ENCODE peak calls at places on chromosomes 7 and 10, in seven cellular contexts. Z is neural crest cell; G is non-pigmented ciliary epithelial cell; X is CD4-positive, CD25-positive, alpha-beta regulatory T cell; Y is WTC11; B is caudate nucleus; E is hypothalamus. S is an unnamed sample.

GRCh38 chr10:119807960-119808697 is 64.5 kb downstream of the MCMBP start:
- DNase-seq in Z (no peak), G (peak), X (no peak), Y (no peak), B (no peak), E (no peak), S (no peak)

GRCh38 chr10:104580774-104581675 is 60.1 kb upstream of the SORCS3 start:
- DNase-seq in Z (peak), G (peak), X (peak), Y (peak), B (peak), E (peak), S (peak)

GRCh38 chr7:111256391-111256790 is 165.5 kb downstream of the LRRN3 start:
- DNase-seq in Z (no peak), G (no peak), X (no peak), Y (no peak), B (no peak), E (no peak), S (no peak)

GRCh38 chr7:128022631-128023532 is 8.4 kb downstream of the LRRC4 start:
- DNase-seq in Z (no peak), G (no peak), X (no peak), Y (no peak), B (no peak), E (no peak), S (no peak)

GRCh38 chr10:70344144-70344543 is 38.3 kb downstream of the LRRC20 start:
- DNase-seq in Z (no peak), G (no peak), X (no peak), Y (no peak), B (no peak), E (no peak), S (no peak)

GRCh38 chr10:107971973-107972372 is 807.5 kb upstream of the SORCS1 start:
- DNase-seq in Z (no peak), G (peak), X (no peak), Y (no peak), B (no peak), E (no peak), S (no peak)

GRCh38 chr7:138750473-138750872 is 47.3 kb upstream of the TMEM213 start:
- DNase-seq in Z (no peak), G (no peak), X (no peak), Y (no peak), B (no peak), E (no peak), S (no peak)

GRCh38 chr7:72805526-72806494 is 22.2 kb downstream of the TYW1B start:
- DNase-seq in Z (no peak), G (peak), X (no peak), Y (no peak), B (peak), E (no peak), S (no peak)

GRCh38 chr10:93746844-93747284 is 10.9 kb upstream of the LGI1 start:
- DNase-seq in Z (no peak), G (peak), X (no peak), Y (peak), B (no peak), E (no peak), S (no peak)

GRCh38 chr7:38660427-38661099 is 29.4 kb upstream of the AMPH start:
- DNase-seq in Z (peak), G (no peak), X (no peak), Y (peak), B (no peak), E (no peak), S (peak)

GRCh38 chr7:27868117-27868516 is 128.2 kb downstream of the TAX1BP1 start:
- DNase-seq in Z (no peak), G (no peak), X (no peak), Y (no peak), B (no peak), E (no peak), S (no peak)

GRCh38 chr10:122078965-122079401 is 90.0 kb downstream of the TACC2 start:
- DNase-seq in Z (no peak), G (no peak), X (no peak), Y (no peak), B (no peak), E (no peak), S (no peak)

S was measured in NT2/D1.